ENCODE peak calls at places on chromosomes 7 and 10, in eight cellular contexts. K, W, F, N, M, H, J and O are unnamed samples.

GRCh38 chr10:17062493-17063487 is 66.8 kb downstream of the CUBN start:
- DNase-seq in K (no peak), W (peak), F (peak), N (no peak), M (no peak), H (no peak), J (no peak), O (no peak)

GRCh38 chr10:122258136-122259074 is 12.7 kb upstream of the BTBD16 start:
- DNase-seq in K (no peak), W (no peak), F (no peak), N (peak), M (no peak), H (no peak), J (peak), O (no peak)

GRCh38 chr7:147722119-147722518 is 868.4 kb upstream of the C7orf33 start:
- DNase-seq in K (no peak), W (no peak), F (no peak), N (no peak), M (no peak), H (no peak), J (no peak), O (no peak)

GRCh38 chr7:154171422-154171821 is 119.2 kb downstream of the DPP6 start:
- DNase-seq in K (no peak), W (no peak), F (no peak), N (no peak), M (peak), H (no peak), J (no peak), O (no peak)

GRCh38 chr10:95350212-95350829 is 59.5 kb upstream of the PDLIM1 start:
- DNase-seq in K (no peak), W (no peak), F (peak), N (no peak), M (no peak), H (no peak), J (no peak), O (peak)

GRCh38 chr10:66604195-66604594 is 321.6 kb upstream of the LRRTM3 start:
- DNase-seq in K (no peak), W (no peak), F (no peak), N (no peak), M (peak), H (no peak), J (no peak), O (no peak)

GRCh38 chr10:3542185-3542611 is 242.8 kb downstream of the KLF6 start:
- DNase-seq in K (no peak), W (peak), F (no peak), N (no peak), M (no peak), H (no peak), J (no peak), O (no peak)

GRCh38 chr7:6650521-6651011 is 13.4 kb downstream of the ZNF316 start:
- DNase-seq in K (no peak), W (no peak), F (no peak), N (no peak), M (no peak), H (no peak), J (no peak), O (peak)

GRCh38 chr10:11180228-11180627 is 162.6 kb downstream of the CELF2 start:
- DNase-seq in K (no peak), W (no peak), F (no peak), N (peak), M (no peak), H (peak), J (no peak), O (no peak)

GRCh38 chr7:74657692-74658170 is at the start of gene GTF2I:
- DNase-seq in K (peak), W (peak), F (no peak), N (no peak), M (no peak), H (no peak), J (peak), O (no peak)

GRCh38 chr7:97026705-97027426 is 2.2 kb upstream of the DLX5 start:
- DNase-seq in K (no peak), W (no peak), F (no peak), N (no peak), M (no peak), H (peak), J (no peak), O (no peak)

GRCh38 chr10:659710-660141 is 29.7 kb downstream of the DIP2C start:
- DNase-seq in K (no peak), W (no peak), F (peak), N (peak), M (no peak), H (no peak), J (no peak), O (no peak)

GRCh38 chr7:156777364-156778069 is 115.5 kb downstream of the LMBR1 start:
- DNase-seq in K (no peak), W (no peak), F (no peak), N (no peak), M (no peak), H (no peak), J (no peak), O (no peak)

GRCh38 chr7:40996330-40996729 is 706.6 kb downstream of the INHBA start:
- DNase-seq in K (no peak), W (no peak), F (no peak), N (no peak), M (no peak), H (no peak), J (no peak), O (no peak)

GRCh38 chr10:7408494-7409044 is 2.3 kb downstream of the SFMBT2 start:
- DNase-seq in K (peak), W (peak), F (peak), N (peak), M (peak), H (peak), J (peak), O (peak)

GRCh38 chr7:111650456-111650999 is 88.2 kb upstream of the IMMP2L start:
- DNase-seq in K (peak), W (peak), F (no peak), N (no peak), M (no peak), H (no peak), J (no peak), O (no peak)

GRCh38 chr10:61903184-61903990 is 1.9 kb downstream of the ARID5B start:
- DNase-seq in K (peak), W (peak), F (peak), N (peak), M (peak), H (peak), J (peak), O (peak)

GRCh38 chr10:33858326-33858725 is 523.9 kb upstream of the NRP1 start:
- DNase-seq in K (no peak), W (no peak), F (no peak), N (no peak), M (no peak), H (no peak), J (no peak), O (no peak)

GRCh38 chr10:110774069-110775021 is 97.4 kb upstream of the PDCD4 start:
- DNase-seq in K (no peak), W (peak), F (no peak), N (no peak), M (no peak), H (no peak), J (no peak), O (no peak)

GRCh38 chr10:45386657-45387056 is 12.6 kb downstream of the ALOX5 start:
- DNase-seq in K (no peak), W (no peak), F (no peak), N (no peak), M (no peak), H (no peak), J (no peak), O (no peak)

GRCh38 chr10:94992811-94993210 is 54.4 kb downstream of the CYP2C9 start:
- DNase-seq in K (no peak), W (no peak), F (no peak), N (no peak), M (peak), H (no peak), J (no peak), O (no peak)

GRCh38 chr10:92290076-92290836 is 622 bp downstream of the CPEB3 start:
- DNase-seq in K (peak), W (peak), F (peak), N (peak), M (no peak), H (peak), J (peak), O (no peak)

GRCh38 chr10:118809372-118809695 is 54.6 kb upstream of the CACUL1 start:
- DNase-seq in K (no peak), W (no peak), F (no peak), N (no peak), M (no peak), H (peak), J (no peak), O (no peak)

GRCh38 chr7:93147358-93147757 is 827 bp downstream of the SAMD9L start:
- DNase-seq in K (peak), W (peak), F (peak), N (peak), M (no peak), H (peak), J (no peak), O (no peak)

GRCh38 chr10:34627331-34627730 is 187.8 kb downstream of the PARD3 start:
- DNase-seq in K (no peak), W (no peak), F (no peak), N (no peak), M (no peak), H (no peak), J (no peak), O (no peak)

GRCh38 chr10:79287973-79288715 is 59.1 kb upstream of the PPIF start:
- DNase-seq in K (no peak), W (no peak), F (no peak), N (no peak), M (no peak), H (peak), J (no peak), O (no peak)

GRCh38 chr7:29987821-29988317 is 1.7 kb downstream of the SCRN1 start:
- DNase-seq in K (no peak), W (peak), F (peak), N (no peak), M (no peak), H (no peak), J (no peak), O (no peak)

GRCh38 chr7:130593033-130593432 is 75.5 kb downstream of the COPG2 start:
- DNase-seq in K (no peak), W (no peak), F (no peak), N (no peak), M (no peak), H (no peak), J (no peak), O (no peak)

GRCh38 chr10:110667620-110668343 is 23.6 kb downstream of the RBM20 start:
- DNase-seq in K (no peak), W (no peak), F (no peak), N (no peak), M (peak), H (no peak), J (peak), O (no peak)

DNA sequence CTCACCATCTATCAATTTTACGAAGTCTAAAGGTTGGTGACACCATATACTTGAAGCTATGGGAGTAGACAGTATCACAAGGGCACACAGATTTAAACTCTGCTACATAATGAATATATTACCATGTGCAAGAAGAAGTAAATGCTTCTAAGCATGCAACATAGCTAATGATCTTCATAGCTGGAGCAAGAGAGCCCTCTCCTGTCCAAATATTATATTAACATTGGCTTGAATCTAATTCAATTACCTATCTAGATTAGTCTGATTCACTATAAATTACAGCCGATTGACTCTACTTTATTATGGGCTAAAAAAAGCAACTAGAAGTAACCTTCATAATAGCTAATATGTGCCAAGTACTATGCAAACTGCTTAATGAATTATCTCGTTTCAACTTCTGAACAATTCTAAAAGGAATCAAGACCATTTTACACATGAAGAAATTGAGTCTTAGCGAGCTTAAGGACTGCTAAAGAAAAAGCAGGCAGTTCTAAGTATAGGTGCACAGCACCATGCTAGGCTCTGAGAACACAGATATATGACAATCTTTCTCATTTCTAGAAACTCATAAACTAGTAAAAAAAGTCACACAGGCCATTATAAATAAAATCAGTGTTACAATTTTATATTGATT is 21.9 kb downstream of the FRA10AC1 start:
- DNase-seq in K (no peak), W (peak), F (no peak), N (no peak), M (no peak), H (peak), J (peak), O (no peak)
- TF ChIP-seq CTCF in K (peak), W (peak), F (peak), N (peak), M (peak), H (peak), J (peak), O (peak)

GRCh38 chr7:121513105-121513504 is 117.0 kb upstream of the FAM3C start:
- DNase-seq in K (no peak), W (no peak), F (no peak), N (no peak), M (no peak), H (no peak), J (no peak), O (no peak)

GRCh38 chr7:121510858-121511482 is 114.9 kb upstream of the FAM3C start:
- DNase-seq in K (no peak), W (no peak), F (no peak), N (no peak), M (peak), H (no peak), J (no peak), O (no peak)

GRCh38 chr7:121516791-121517305 is 120.7 kb upstream of the FAM3C start:
- DNase-seq in K (no peak), W (no peak), F (no peak), N (no peak), M (no peak), H (no peak), J (no peak), O (no peak)

GRCh38 chr7:121515651-121516401 is 119.7 kb upstream of the FAM3C start:
- DNase-seq in K (no peak), W (no peak), F (no peak), N (no peak), M (no peak), H (no peak), J (no peak), O (no peak)

GRCh38 chr7:121515181-121515580 is 119.1 kb upstream of the FAM3C start:
- DNase-seq in K (no peak), W (no peak), F (no peak), N (no peak), M (no peak), H (no peak), J (no peak), O (no peak)
- H3K27ac ChIP-seq in K (no peak), W (no peak), F (no peak), N (no peak), M (no peak), H (no peak), J (no peak), O (no peak)

GRCh38 chr7:151311294-151311864 is 30.2 kb upstream of the NUB1 start:
- DNase-seq in K (peak), W (no peak), F (no peak), N (peak), M (peak), H (peak), J (no peak), O (no peak)
- TF ChIP-seq CTCF in K (no peak), W (peak), F (no peak), N (peak), M (peak), H (peak), J (no peak), O (peak)

DNA sequence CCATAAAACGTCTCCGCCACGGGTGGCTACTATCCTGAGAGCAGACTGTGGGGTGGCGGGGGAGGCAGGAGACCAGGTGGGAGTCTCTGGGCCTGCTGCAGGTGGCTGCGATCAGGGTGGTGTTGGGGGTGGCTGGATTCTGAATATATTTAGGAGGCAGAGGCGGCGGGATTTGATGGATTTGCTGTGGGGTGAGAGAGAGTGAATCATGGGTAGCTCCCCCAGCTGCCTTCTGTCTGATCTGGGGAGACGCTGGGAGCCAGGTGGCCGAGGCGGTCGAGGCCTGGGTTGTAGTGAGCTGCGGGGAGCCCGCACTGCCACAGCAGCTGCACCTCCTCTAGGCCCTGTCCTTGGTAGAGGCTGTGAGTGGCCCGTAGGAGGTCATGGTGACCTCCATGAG is 48.2 kb upstream of the PFKFB3 start:
- DNase-seq in K (no peak), W (no peak), F (no peak), N (no peak), M (no peak), H (no peak), J (no peak), O (no peak)
- H3K27ac ChIP-seq in K (no peak), W (no peak), F (no peak), N (no peak), M (no peak), H (no peak), J (no peak), O (no peak)

DNA sequence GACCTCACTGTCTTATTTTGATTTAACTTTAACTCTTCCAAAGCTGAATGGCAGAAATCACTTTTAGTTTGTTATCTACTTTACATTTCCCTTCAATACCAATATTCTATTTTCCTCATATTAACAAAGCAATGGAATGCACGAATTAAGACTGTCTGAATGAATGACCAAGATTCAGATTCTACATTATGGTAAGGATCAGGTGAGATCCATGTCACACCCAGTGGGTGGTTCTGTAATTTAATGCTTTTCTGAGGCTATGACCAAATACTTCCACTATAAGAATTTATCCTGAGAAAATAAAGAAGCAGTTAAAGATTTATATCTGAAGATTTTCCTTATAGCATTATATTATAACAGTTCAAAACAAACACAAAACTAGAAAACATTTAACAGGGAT is 90.2 kb upstream of the NUPR2 start:
- DNase-seq in K (no peak), W (no peak), F (no peak), N (no peak), M (no peak), H (no peak), J (no peak), O (no peak)
- TF ChIP-seq CTCF in K (no peak), W (no peak), F (no peak), N (no peak), M (no peak), H (no peak), J (no peak), O (no peak)

GRCh38 chr10:4685904-4686643 is 139.9 kb upstream of the AKR1E2 start:
- DNase-seq in K (no peak), W (no peak), F (no peak), N (no peak), M (no peak), H (no peak), J (no peak), O (no peak)
- H3K27ac ChIP-seq in K (no peak), W (no peak), F (peak), N (no peak), M (no peak), H (no peak), J (no peak), O (no peak)

GRCh38 chr7:636396-636795 is 90.1 kb upstream of the DNAAF5 start:
- DNase-seq in K (no peak), W (no peak), F (peak), N (no peak), M (no peak), H (no peak), J (peak), O (no peak)
- TF ChIP-seq CTCF in K (no peak), W (no peak), F (peak), N (no peak), M (peak), H (no peak), J (peak), O (peak)

GRCh38 chr10:87729940-87730339 is 70.3 kb downstream of the PAPSS2 start:
- DNase-seq in K (no peak), W (no peak), F (no peak), N (no peak), M (no peak), H (no peak), J (no peak), O (no peak)

GRCh38 chr10:87740232-87740631 is 77.8 kb downstream of the ATAD1 start:
- DNase-seq in K (no peak), W (peak), F (no peak), N (no peak), M (no peak), H (no peak), J (no peak), O (no peak)

GRCh38 chr10:87733081-87733480 is 73.4 kb downstream of the PAPSS2 start:
- DNase-seq in K (no peak), W (no peak), F (no peak), N (no peak), M (no peak), H (no peak), J (no peak), O (no peak)

DNA sequence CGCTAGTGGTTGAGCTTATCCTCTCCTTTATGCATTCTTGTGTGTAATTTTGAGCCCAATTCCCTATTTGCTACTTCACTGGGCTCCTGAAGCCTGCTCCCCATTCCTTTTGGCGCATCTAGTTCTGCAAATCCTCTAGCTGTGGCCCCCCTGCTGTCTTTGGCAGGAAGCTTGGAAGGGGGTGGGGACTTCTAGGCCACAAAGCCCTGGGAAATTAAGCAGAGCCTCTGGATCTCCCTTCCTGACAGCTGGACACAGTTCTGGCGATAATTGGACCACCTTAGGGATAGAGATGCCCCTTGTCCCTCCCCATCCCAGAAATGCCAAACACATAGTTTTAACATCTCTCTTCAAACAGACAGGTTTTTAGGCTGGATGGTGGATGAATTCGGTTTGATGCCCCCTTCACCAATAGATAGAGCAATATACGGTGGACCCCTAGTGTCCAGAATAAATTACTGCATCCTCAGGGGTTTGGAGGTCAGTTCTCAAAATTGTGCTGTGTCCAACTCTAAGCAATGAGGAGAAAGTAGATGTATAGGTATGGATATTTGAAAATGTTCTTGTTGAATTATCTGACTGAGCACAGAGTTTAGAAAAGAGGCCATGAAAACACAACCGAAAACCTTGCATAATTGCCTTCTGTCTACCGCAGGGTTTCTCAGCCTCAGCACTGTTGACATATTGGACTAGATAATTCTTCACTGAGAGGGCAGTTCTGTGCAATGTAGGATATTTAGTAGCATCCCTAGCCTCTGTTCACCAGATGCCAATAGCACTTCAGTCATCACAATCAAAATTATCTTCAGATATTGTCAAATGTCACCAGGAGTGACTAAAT is 75.5 kb downstream of the PAPSS2 start:
- DNase-seq in K (no peak), W (peak), F (peak), N (peak), M (peak), H (no peak), J (peak), O (no peak)
- H3K27ac ChIP-seq in K (no peak), W (no peak), F (no peak), N (no peak), M (no peak), H (no peak), J (no peak), O (peak)